ENCODE peak calls at places on chromosome 14, in six cellular contexts. E is heart left ventricle, Q is sigmoid colon, S is gastrocnemius medialis, J is cardiac muscle cell, M is heart right ventricle. U is an unnamed sample.

GRCh38 chr14:104333903-104334811 is 195.8 kb downstream of the KIF26A start:
- DNase-seq in E (no peak), Q (no peak), S (no peak), J (no peak), M (no peak), U (no peak)

GRCh38 chr14:79972230-79972629 is 239.1 kb downstream of the DIO2 start:
- DNase-seq in E (no peak), Q (no peak), S (no peak), J (no peak), M (no peak), U (no peak)

GRCh38 chr14:51396222-51396815 is 156.3 kb downstream of the TMX1 start:
- DNase-seq in E (no peak), Q (peak), S (peak), J (peak), M (peak), U (peak)

GRCh38 chr14:29354446-29354845 is 573.2 kb downstream of the PRKD1 start:
- DNase-seq in E (no peak), Q (no peak), S (no peak), J (no peak), M (no peak), U (no peak)

GRCh38 chr14:83849999-83850611 is 1679.8 kb upstream of the FLRT2 start:
- DNase-seq in E (peak), Q (no peak), S (no peak), J (no peak), M (no peak), U (no peak)

GRCh38 chr14:52313493-52313881 is 625 bp upstream of the PTGER2 start:
- DNase-seq in E (no peak), Q (no peak), S (no peak), J (peak), M (no peak), U (no peak)

GRCh38 chr14:61750708-61751474 is 11.3 kb upstream of the SNAPC1 start:
- DNase-seq in E (peak), Q (peak), S (peak), J (peak), M (peak), U (peak)

GRCh38 chr14:46432516-46432915 is 219.1 kb downstream of the RPL10L start:
- DNase-seq in E (no peak), Q (no peak), S (no peak), J (no peak), M (no peak), U (no peak)

GRCh38 chr14:80364274-80364673 is 153.0 kb upstream of the DIO2 start:
- DNase-seq in E (no peak), Q (no peak), S (no peak), J (peak), M (no peak), U (no peak)

GRCh38 chr14:61754627-61755381 is 7.4 kb upstream of the SNAPC1 start:
- DNase-seq in E (no peak), Q (no peak), S (no peak), J (peak), M (no peak), U (no peak)

GRCh38 chr14:71318097-71318459 is 410.8 kb downstream of the PCNX1 start:
- DNase-seq in E (no peak), Q (no peak), S (no peak), J (no peak), M (no peak), U (no peak)

GRCh38 chr14:20350280-20350679 is 6.8 kb downstream of the PARP2 start:
- DNase-seq in E (no peak), Q (no peak), S (no peak), J (no peak), M (no peak), U (no peak)

GRCh38 chr14:94682736-94683135 is 70.5 kb downstream of the SERPINA3 start:
- DNase-seq in E (no peak), Q (peak), S (no peak), J (no peak), M (no peak), U (no peak)

GRCh38 chr14:72965249-72965648 is 39.0 kb downstream of the DCAF4 start:
- DNase-seq in E (no peak), Q (no peak), S (no peak), J (peak), M (no peak), U (no peak)

GRCh38 chr14:23366163-23366921 is 1.4 kb upstream of the EFS start:
- DNase-seq in E (peak), Q (peak), S (no peak), J (peak), M (peak), U (no peak)

GRCh38 chr14:53180272-53181221 is 27.4 kb upstream of the DDHD1 start:
- DNase-seq in E (no peak), Q (no peak), S (no peak), J (peak), M (no peak), U (no peak)

GRCh38 chr14:23631702-23632460 is 4.3 kb upstream of the DHRS2 start:
- DNase-seq in E (peak), Q (peak), S (peak), J (peak), M (peak), U (peak)

GRCh38 chr14:58566979-58567378 is 70.8 kb upstream of the DACT1 start:
- DNase-seq in E (no peak), Q (no peak), S (no peak), J (no peak), M (no peak), U (no peak)

GRCh38 chr14:37150414-37150813 is 22.0 kb downstream of the SLC25A21 start:
- DNase-seq in E (no peak), Q (no peak), S (no peak), J (peak), M (no peak), U (no peak)

GRCh38 chr14:45135181-45135580 is 549 bp upstream of the FANCM start:
- DNase-seq in E (no peak), Q (no peak), S (no peak), J (peak), M (no peak), U (no peak)

GRCh38 chr14:96631621-96632362 is 129.6 kb downstream of the PAPOLA start:
- DNase-seq in E (no peak), Q (no peak), S (no peak), J (no peak), M (no peak), U (no peak)

GRCh38 chr14:30813182-30813581 is 61.2 kb upstream of the COCH start:
- DNase-seq in E (no peak), Q (no peak), S (no peak), J (no peak), M (no peak), U (no peak)

GRCh38 chr14:65453807-65454480 is 41.4 kb downstream of the FUT8 start:
- DNase-seq in E (no peak), Q (no peak), S (no peak), J (peak), M (no peak), U (no peak)

GRCh38 chr14:103280278-103280917 is 53.6 kb upstream of the EIF5 start:
- DNase-seq in E (no peak), Q (no peak), S (no peak), J (peak), M (no peak), U (no peak)

GRCh38 chr14:31229638-31230229 is 22.1 kb upstream of the HECTD1 start:
- DNase-seq in E (no peak), Q (peak), S (peak), J (peak), M (peak), U (peak)

GRCh38 chr14:32349322-32349721 is 20.2 kb downstream of the AKAP6 start:
- DNase-seq in E (no peak), Q (no peak), S (no peak), J (no peak), M (no peak), U (no peak)

GRCh38 chr14:32350020-32350419 is 20.9 kb downstream of the AKAP6 start:
- DNase-seq in E (no peak), Q (no peak), S (no peak), J (no peak), M (no peak), U (no peak)

GRCh38 chr14:32354716-32355115 is 25.6 kb downstream of the AKAP6 start:
- DNase-seq in E (peak), Q (no peak), S (no peak), J (no peak), M (peak), U (peak)

GRCh38 chr14:32352631-32353030 is 23.5 kb downstream of the AKAP6 start:
- DNase-seq in E (no peak), Q (no peak), S (no peak), J (peak), M (no peak), U (no peak)
- H3K27ac ChIP-seq in E (no peak), Q (no peak), S (no peak), J (no peak), M (no peak), U (no peak)

DNA sequence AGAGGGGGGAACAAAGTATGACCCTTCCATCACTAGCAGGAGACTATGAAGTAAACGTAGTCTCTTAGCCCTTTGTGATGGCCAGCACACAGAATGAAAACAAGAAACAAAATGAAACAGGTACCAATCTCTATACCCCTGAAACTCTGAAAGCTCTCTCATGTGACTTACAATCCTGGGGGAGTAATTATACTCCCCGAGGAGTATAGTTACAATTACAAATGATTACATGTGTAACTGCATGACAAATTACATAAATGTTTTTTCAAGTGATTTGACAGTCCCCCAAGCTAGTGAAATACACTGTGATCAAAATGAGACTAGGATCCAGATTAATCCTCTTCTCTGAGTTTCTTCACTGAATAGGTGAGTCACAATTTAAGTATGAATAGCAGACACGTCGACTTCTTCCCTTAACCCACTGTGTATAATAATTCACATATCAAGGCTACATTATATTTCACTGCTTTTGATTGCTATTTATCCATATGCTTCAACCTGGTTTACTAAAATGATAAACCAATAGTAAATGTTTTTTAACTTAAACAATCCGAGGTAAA is 74.0 kb downstream of the SPTSSA start:
- DNase-seq in E (no peak), Q (no peak), S (no peak), J (no peak), M (no peak), U (no peak)
- H3K4me3 ChIP-seq in E (no peak), Q (no peak), S (no peak), J (no peak), M (no peak), U (no peak)

GRCh38 chr14:74558655-74559054 is 53.4 kb downstream of the LTBP2 start:
- DNase-seq in E (peak), Q (no peak), S (no peak), J (no peak), M (no peak), U (no peak)

GRCh38 chr14:74555476-74556050 is 56.5 kb downstream of the LTBP2 start:
- DNase-seq in E (peak), Q (no peak), S (no peak), J (no peak), M (no peak), U (no peak)

GRCh38 chr14:74562515-74563232 is 49.4 kb downstream of the LTBP2 start:
- DNase-seq in E (no peak), Q (no peak), S (no peak), J (no peak), M (no peak), U (no peak)

GRCh38 chr14:74554742-74555362 is 57.2 kb downstream of the LTBP2 start:
- DNase-seq in E (peak), Q (no peak), S (no peak), J (no peak), M (no peak), U (no peak)

GRCh38 chr14:74557691-74558090 is 54.3 kb downstream of the LTBP2 start:
- DNase-seq in E (peak), Q (no peak), S (no peak), J (no peak), M (no peak), U (no peak)
- H3K27ac ChIP-seq in E (no peak), Q (no peak), S (no peak), J (no peak), M (no peak), U (no peak)

GRCh38 chr14:55053018-55053417 is 1.6 kb downstream of the MAPK1IP1L start:
- DNase-seq in E (no peak), Q (no peak), S (no peak), J (no peak), M (no peak), U (no peak)

GRCh38 chr14:55054098-55054497 is 2.7 kb downstream of the MAPK1IP1L start:
- DNase-seq in E (no peak), Q (no peak), S (no peak), J (no peak), M (no peak), U (no peak)

GRCh38 chr14:55052259-55052930 is 948 bp downstream of the MAPK1IP1L start:
- DNase-seq in E (no peak), Q (no peak), S (no peak), J (peak), M (no peak), U (no peak)

GRCh38 chr14:55051426-55052258 is at the start of gene MAPK1IP1L:
- DNase-seq in E (peak), Q (peak), S (peak), J (peak), M (peak), U (peak)

DNA sequence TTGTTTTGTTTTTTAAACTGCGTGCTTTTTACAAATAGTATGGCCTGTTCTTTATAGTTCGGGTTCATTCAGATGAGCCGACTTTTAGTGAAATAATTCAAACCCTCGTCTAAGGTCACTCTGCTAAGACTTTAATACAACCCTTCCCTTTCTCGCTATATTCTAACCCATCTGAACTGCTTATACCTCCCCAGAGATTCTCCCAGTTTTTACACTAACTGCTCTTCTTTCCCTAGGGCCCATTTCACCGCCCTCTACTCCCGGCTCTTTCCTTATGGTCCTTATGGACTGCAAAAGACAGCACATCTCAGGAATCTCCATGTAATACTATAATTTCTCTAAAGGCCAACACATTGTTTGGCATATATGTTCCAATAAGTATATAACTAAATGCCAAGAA is 2.1 kb downstream of the MAPK1IP1L start:
- DNase-seq in E (no peak), Q (no peak), S (no peak), J (no peak), M (no peak), U (no peak)
- H3K4me3 ChIP-seq in E (peak), Q (peak), S (no peak), J (peak), M (no peak), U (no peak)

GRCh38 chr14:68684466-68685418 is 108.1 kb downstream of the ZFP36L1 start:
- DNase-seq in E (no peak), Q (peak), S (no peak), J (no peak), M (no peak), U (no peak)
- H3K27ac ChIP-seq in E (peak), Q (peak), S (peak), J (peak), M (peak), U (no peak)

GRCh38 chr14:91127924-91128323 is 14.1 kb downstream of the DGLUCY start:
- DNase-seq in E (no peak), Q (no peak), S (no peak), J (no peak), M (no peak), U (no peak)

GRCh38 chr14:91128699-91129098 is 14.8 kb downstream of the DGLUCY start:
- DNase-seq in E (no peak), Q (no peak), S (no peak), J (no peak), M (no peak), U (no peak)

GRCh38 chr14:91125801-91126200 is 11.9 kb downstream of the DGLUCY start:
- DNase-seq in E (no peak), Q (no peak), S (no peak), J (no peak), M (no peak), U (no peak)

GRCh38 chr14:91126761-91127160 is 12.9 kb downstream of the DGLUCY start:
- DNase-seq in E (no peak), Q (no peak), S (no peak), J (no peak), M (no peak), U (no peak)

DNA sequence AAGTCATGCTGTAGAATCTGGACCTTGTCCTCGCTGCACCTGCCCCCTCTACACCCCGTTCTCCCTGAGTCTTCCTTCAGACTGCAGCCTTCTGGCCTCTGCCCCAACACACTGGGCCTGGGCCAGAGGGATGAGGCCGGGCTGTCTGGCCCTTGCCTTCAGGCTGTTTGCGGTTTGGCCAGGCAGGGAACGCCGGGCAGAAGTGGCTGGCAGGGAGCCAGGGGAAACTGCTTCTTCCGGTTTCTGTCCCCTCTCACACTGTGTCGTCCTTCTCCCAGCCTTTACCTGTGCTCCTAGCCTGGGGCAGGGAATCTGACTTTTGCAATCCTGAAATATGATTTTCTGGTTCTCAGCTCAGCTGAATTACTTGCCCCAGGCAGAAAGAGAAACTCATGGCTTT is 13.5 kb downstream of the DGLUCY start:
- DNase-seq in E (peak), Q (no peak), S (peak), J (no peak), M (peak), U (peak)
- H3K4me3 ChIP-seq in E (no peak), Q (no peak), S (no peak), J (no peak), M (no peak), U (no peak)

GRCh38 chr14:22333408-22334274 is 255.4 kb downstream of the DAD1 start:
- DNase-seq in E (no peak), Q (no peak), S (peak), J (peak), M (no peak), U (no peak)

GRCh38 chr14:22336031-22336430 is 253.0 kb downstream of the DAD1 start:
- DNase-seq in E (no peak), Q (no peak), S (no peak), J (no peak), M (no peak), U (no peak)

GRCh38 chr14:22332671-22333407 is 256.2 kb downstream of the DAD1 start:
- DNase-seq in E (no peak), Q (no peak), S (no peak), J (peak), M (no peak), U (no peak)

GRCh38 chr14:22334275-22334577 is 254.8 kb downstream of the DAD1 start:
- DNase-seq in E (no peak), Q (no peak), S (no peak), J (no peak), M (no peak), U (no peak)

GRCh38 chr14:22334627-22335026 is 254.4 kb downstream of the DAD1 start:
- DNase-seq in E (no peak), Q (no peak), S (no peak), J (no peak), M (no peak), U (no peak)
- H3K27ac ChIP-seq in E (no peak), Q (no peak), S (no peak), J (no peak), M (no peak), U (no peak)

GRCh38 chr14:68820536-68820935 is 27.7 kb upstream of the ZFP36L1 start:
- DNase-seq in E (no peak), Q (no peak), S (no peak), J (no peak), M (no peak), U (no peak)
- H3K4me3 ChIP-seq in E (no peak), Q (no peak), S (no peak), J (no peak), M (no peak), U (no peak)

GRCh38 chr14:91272341-91273272 is 28.1 kb upstream of the GPR68 start:
- DNase-seq in E (peak), Q (no peak), S (no peak), J (no peak), M (no peak), U (no peak)

GRCh38 chr14:91270188-91270587 is 25.7 kb upstream of the GPR68 start:
- DNase-seq in E (no peak), Q (no peak), S (no peak), J (no peak), M (no peak), U (peak)

GRCh38 chr14:91269076-91269991 is 24.8 kb upstream of the GPR68 start:
- DNase-seq in E (peak), Q (no peak), S (no peak), J (peak), M (peak), U (no peak)

GRCh38 chr14:91271639-91272038 is 27.1 kb upstream of the GPR68 start:
- DNase-seq in E (no peak), Q (no peak), S (no peak), J (no peak), M (no peak), U (no peak)

DNA sequence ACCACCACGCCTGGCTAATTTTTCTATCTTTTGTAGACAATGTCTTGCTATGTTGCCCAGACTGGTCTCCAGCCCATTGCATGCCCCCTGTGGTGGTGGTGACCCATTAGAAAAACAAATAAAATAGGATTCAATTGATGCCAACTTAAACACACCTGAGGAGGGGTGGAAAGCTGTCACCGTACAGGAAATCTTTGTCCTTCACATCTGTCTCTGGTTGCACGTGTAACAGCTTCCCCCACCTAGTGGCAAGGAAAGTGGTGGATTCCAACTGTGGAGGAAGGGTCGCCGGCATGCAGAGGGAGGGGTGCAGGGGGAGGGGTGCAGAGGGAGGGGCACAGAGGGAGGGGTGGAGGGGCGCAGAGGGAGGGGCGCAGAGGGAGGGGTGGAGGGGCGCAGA is 26.1 kb upstream of the GPR68 start:
- DNase-seq in E (peak), Q (no peak), S (no peak), J (no peak), M (no peak), U (no peak)
- H3K27ac ChIP-seq in E (no peak), Q (no peak), S (no peak), J (no peak), M (no peak), U (no peak)